ENCODE peak calls at places on chromosomes 7 and 10, in five cellular contexts. Z is K562, D is H1, E is A549, V is HepG2. P is an unnamed sample.

GRCh38 chr7:1666251-1666778 is 3.8 kb upstream of the ELFN1 start:
- DNase-seq in Z (peak), D (peak), E (peak), V (no peak), P (peak)

GRCh38 chr10:71053169-71053895 is 159.0 kb upstream of the UNC5B start:
- DNase-seq in Z (no peak), D (no peak), E (no peak), V (no peak), P (no peak)

GRCh38 chr7:155395176-155395797 is 62.6 kb upstream of the EN2 start:
- DNase-seq in Z (no peak), D (no peak), E (no peak), V (no peak), P (no peak)

GRCh38 chr10:23514321-23514720 is 75.4 kb downstream of the OTUD1 start:
- DNase-seq in Z (no peak), D (no peak), E (no peak), V (no peak), P (no peak)

GRCh38 chr10:70604106-70604505 is 1.6 kb upstream of the PRF1 start:
- DNase-seq in Z (no peak), D (no peak), E (no peak), V (no peak), P (no peak)

GRCh38 chr7:100946111-100946510 is 3.2 kb upstream of the MUC3A start:
- DNase-seq in Z (no peak), D (no peak), E (no peak), V (no peak), P (no peak)

GRCh38 chr10:73973427-73973826 is 24.5 kb upstream of the VCL start:
- DNase-seq in Z (no peak), D (no peak), E (no peak), V (no peak), P (no peak)

GRCh38 chr7:8290645-8291308 is 28.8 kb upstream of the ICA1 start:
- DNase-seq in Z (no peak), D (no peak), E (no peak), V (no peak), P (no peak)

GRCh38 chr7:47239034-47239433 is 342.9 kb downstream of the TNS3 start:
- DNase-seq in Z (no peak), D (no peak), E (no peak), V (no peak), P (no peak)

GRCh38 chr10:95363303-95363912 is 72.6 kb upstream of the PDLIM1 start:
- DNase-seq in Z (peak), D (no peak), E (peak), V (peak), P (no peak)

GRCh38 chr10:11782793-11783557 is 40.2 kb upstream of the PROSER2 start:
- DNase-seq in Z (peak), D (peak), E (peak), V (peak), P (no peak)

GRCh38 chr10:61779950-61780659 is 117.4 kb downstream of the CABCOCO1 start:
- DNase-seq in Z (peak), D (no peak), E (peak), V (no peak), P (no peak)

GRCh38 chr10:24383681-24384106 is 174.8 kb downstream of the KIAA1217 start:
- DNase-seq in Z (peak), D (peak), E (peak), V (peak), P (peak)

GRCh38 chr10:50497758-50498157 is 126.0 kb downstream of the SGMS1 start:
- DNase-seq in Z (no peak), D (no peak), E (peak), V (peak), P (no peak)
- TF ChIP-seq EP300 in Z (no peak), D (no peak), E (no peak), V (no peak), P (no peak)

GRCh38 chr10:9227679-9228365 is 1173.3 kb downstream of the GATA3 start:
- DNase-seq in Z (no peak), D (no peak), E (no peak), V (no peak), P (no peak)
- H3K27ac ChIP-seq in Z (no peak), D (no peak), E (no peak), V (no peak), P (no peak)

GRCh38 chr10:14654821-14655382 is 119.8 kb downstream of the FAM107B start:
- DNase-seq in Z (no peak), D (no peak), E (no peak), V (no peak), P (no peak)
- TF ChIP-seq EP300 in Z (no peak), D (no peak), E (no peak), V (no peak), P (no peak)

GRCh38 chr7:123796568-123796967 is 47.8 kb upstream of the WASL start:
- DNase-seq in Z (no peak), D (no peak), E (no peak), V (no peak), P (no peak)

GRCh38 chr7:123798527-123799188 is 46.3 kb upstream of the HYAL4 start:
- DNase-seq in Z (no peak), D (no peak), E (no peak), V (no peak), P (no peak)

GRCh38 chr7:123795917-123796316 is 47.1 kb upstream of the WASL start:
- DNase-seq in Z (no peak), D (no peak), E (no peak), V (peak), P (no peak)

GRCh38 chr7:123802249-123802648 is 42.7 kb upstream of the HYAL4 start:
- DNase-seq in Z (no peak), D (no peak), E (no peak), V (no peak), P (no peak)

DNA sequence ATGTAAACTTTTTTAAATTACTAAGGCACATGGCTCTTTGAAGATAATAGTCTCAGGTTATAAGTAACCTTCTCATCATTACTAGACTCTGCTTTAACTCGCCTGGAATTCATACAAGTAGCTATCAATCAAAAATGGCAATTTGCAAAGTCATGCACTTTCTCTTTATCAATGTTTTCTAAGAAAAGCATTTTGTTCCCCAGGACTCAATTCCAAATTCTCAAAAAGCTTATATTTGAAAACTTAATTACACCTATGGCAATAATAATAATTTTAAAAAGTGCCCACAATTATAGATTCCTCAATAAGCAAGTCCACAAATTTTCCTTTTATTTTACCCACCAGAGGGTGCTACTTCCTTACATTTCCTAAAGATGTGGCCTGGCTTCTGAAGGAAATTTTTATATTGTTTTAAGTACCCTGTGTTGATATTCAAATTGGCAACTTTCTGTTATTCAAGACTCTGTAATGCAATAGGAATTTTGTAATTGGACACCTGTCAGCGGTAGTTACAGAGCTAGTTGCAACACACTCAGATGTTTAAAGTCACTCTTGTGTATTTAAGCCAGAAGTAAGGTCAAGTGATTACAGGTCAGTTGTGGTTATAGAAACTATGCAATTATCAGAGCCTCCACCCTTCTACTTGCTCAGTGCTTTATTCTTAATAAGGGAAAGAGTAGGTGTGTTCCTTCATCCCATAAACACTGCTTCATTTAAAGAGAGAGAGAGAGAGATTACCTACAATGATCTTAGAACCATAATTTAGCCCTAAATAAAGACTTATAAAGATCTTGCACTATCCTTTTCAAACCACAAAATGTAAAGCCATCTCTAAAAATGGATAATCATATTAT is 47.1 kb upstream of the HYAL4 start:
- DNase-seq in Z (peak), D (no peak), E (peak), V (peak), P (no peak)
- H3K27ac ChIP-seq in Z (no peak), D (no peak), E (no peak), V (no peak), P (no peak)

DNA sequence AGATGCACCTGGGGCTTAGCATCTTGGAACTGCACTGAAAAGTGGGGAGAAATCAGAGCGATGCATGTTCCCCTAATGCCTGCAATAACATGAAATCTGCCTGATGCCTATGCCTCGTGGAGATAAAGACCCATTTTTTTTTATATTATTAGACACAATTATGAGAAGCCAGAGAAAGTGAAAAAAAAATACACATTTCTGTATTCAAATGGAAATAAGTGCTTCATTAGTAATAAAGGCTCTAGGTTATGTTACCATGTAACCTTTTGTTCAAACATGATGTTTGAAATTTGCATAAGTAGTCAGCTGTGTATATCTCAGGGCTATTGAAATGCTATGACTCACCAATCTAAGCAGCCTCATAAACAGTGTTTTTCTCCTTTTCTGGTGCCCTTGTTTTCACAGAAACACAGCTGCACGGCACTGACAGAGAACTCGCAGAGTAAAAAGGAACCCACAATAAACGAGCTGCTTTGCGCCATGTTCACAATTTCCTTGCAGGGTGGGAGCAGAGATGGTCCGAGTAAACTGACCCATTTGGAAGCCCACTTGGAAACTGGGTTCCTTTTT is 175.9 kb upstream of the PRKCQ start:
- DNase-seq in Z (no peak), D (no peak), E (no peak), V (no peak), P (no peak)
- TF ChIP-seq EP300 in Z (no peak), D (no peak), E (no peak), V (no peak), P (no peak)

P was measured in suprapubic skin.